ENCODE peak calls at places on chromosomes 1 and 21, in four cellular contexts. Z is heart left ventricle, A is GM12891, O is HCT116. U is an unnamed sample.

GRCh38 chr1:8455700-8456305 is 137.9 kb downstream of the SLC45A1 start:
- DNase-seq in Z (no peak), A (no peak), O (no peak), U (no peak)

GRCh38 chr1:215002471-215002870 is 80.1 kb upstream of the KCNK2 start:
- DNase-seq in Z (no peak), A (no peak), O (no peak), U (no peak)

GRCh38 chr1:171841050-171841910 is at the start of gene DNM3:
- DNase-seq in Z (peak), A (peak), O (peak), U (peak)

GRCh38 chr1:165678509-165678908 is 19.9 kb downstream of the ALDH9A1 start:
- DNase-seq in Z (no peak), A (no peak), O (no peak), U (no peak)

GRCh38 chr1:154697710-154698109 is 89.7 kb upstream of the ADAR start:
- DNase-seq in Z (no peak), A (no peak), O (peak), U (no peak)

GRCh38 chr1:227134686-227135314 is 183.5 kb downstream of the CDC42BPA start:
- DNase-seq in Z (no peak), A (no peak), O (no peak), U (no peak)

GRCh38 chr1:169321539-169321938 is 46.1 kb downstream of the NME7 start:
- DNase-seq in Z (no peak), A (no peak), O (peak), U (peak)

GRCh38 chr1:67830226-67830625 is 3.0 kb downstream of the GNG12 start:
- DNase-seq in Z (no peak), A (no peak), O (no peak), U (no peak)

GRCh38 chr21:42121792-42122191 is 50.7 kb downstream of the UMODL1 start:
- DNase-seq in Z (no peak), A (no peak), O (no peak), U (no peak)

GRCh38 chr1:234988160-234988528 is 140.5 kb downstream of the TOMM20 start:
- DNase-seq in Z (no peak), A (no peak), O (no peak), U (no peak)

GRCh38 chr1:39491146-39491921 is at the start of gene BMP8A:
- DNase-seq in Z (peak), A (peak), O (peak), U (peak)

GRCh38 chr1:192167941-192168685 is 9.9 kb downstream of the RGS18 start:
- DNase-seq in Z (no peak), A (no peak), O (no peak), U (no peak)

GRCh38 chr1:243735457-243735856 is 114.6 kb downstream of the AKT3 start:
- DNase-seq in Z (no peak), A (no peak), O (no peak), U (no peak)

GRCh38 chr1:243740255-243740999 is 109.6 kb downstream of the AKT3 start:
- DNase-seq in Z (no peak), A (no peak), O (no peak), U (no peak)

GRCh38 chr1:243742814-243743213 is 107.2 kb downstream of the AKT3 start:
- DNase-seq in Z (no peak), A (no peak), O (no peak), U (no peak)

GRCh38 chr1:243738020-243738419 is 112.0 kb downstream of the AKT3 start:
- DNase-seq in Z (no peak), A (no peak), O (no peak), U (no peak)

DNA sequence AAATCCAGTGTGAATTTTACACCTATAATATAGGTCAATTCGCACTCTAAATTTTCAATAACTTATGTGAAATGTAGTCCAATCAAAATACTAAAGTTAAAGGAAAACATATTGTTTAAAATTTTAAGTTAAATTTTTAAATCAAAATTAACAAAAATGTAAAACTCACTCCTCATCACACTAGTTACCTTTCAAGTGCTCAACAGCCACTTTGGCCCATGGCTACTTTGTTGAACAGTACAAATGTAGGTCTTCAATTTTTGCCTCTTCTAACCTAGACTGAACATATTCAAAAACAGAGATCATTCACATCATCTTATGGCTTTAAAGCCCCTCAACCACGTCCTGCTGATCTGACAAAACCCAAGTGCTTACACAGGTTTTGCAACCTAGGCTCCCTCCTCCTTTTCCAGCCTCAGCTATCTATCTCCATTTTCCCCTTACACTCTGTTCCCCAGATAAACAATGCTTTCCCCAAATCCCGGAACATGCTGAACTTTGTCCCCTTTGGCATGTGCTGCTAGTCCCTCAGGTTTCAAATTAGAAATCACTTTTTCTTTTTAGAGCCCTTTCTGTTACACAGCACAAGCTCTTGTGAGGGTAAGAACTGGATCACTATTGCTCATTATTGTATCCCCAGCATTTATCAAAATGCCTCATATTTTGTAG is 110.6 kb downstream of the AKT3 start:
- DNase-seq in Z (no peak), A (no peak), O (no peak), U (no peak)
- TF ChIP-seq POLR2A in Z (no peak), A (no peak), O (no peak), U (no peak)

GRCh38 chr21:43864313-43864805 is 664 bp upstream of the AGPAT3 start:
- DNase-seq in Z (peak), A (peak), O (peak), U (peak)
- TF ChIP-seq POLR2A in Z (no peak), A (no peak), O (peak), U (peak)

GRCh38 chr1:44733784-44734183 is 2.8 kb upstream of the RNU5D-1 start:
- DNase-seq in Z (no peak), A (no peak), O (no peak), U (no peak)

GRCh38 chr1:44740179-44740617 is 561 bp downstream of the KIF2C start:
- DNase-seq in Z (no peak), A (no peak), O (no peak), U (peak)

GRCh38 chr1:44735992-44736391 is 3.6 kb upstream of the KIF2C start:
- DNase-seq in Z (no peak), A (no peak), O (no peak), U (no peak)

DNA sequence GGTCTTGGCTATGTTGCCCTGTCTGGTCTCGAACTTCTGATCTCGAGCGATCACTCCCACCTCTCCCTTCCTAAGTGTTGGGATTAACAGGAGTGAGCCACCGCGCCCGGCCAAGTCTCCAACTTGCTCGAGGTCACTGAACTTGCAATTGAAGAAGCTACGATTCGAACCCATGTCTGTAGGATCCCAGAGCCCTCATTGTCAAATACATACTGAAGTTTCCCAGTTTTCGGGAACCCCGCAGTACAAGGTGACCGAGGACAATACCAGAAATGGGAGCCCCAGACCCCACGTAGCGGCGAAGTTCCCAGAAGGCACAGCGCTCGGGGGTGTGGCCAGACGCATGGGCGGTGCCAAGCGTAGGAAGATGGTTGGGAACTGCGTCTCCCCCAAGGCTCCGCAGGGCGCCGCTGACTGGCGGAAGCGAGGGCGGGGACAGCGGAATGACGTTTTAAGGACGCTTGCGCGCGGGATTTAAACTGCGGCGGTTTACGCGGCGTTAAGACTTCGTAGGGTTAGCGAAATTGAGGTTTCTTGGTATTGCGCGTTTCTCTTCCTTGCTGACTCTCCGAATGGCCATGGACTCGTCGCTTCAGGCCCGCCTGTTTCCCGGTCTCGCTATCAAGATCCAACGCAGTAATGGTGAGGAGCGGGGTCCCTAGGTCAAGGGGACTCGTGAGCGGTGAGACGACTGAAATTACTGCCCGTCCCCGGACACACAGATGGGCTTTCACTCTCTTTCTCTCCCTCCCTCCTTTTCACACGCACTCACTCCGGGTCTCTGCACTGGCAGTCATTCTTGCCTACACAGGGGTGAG is at the start of gene KIF2C:
- DNase-seq in Z (peak), A (peak), O (peak), U (peak)
- TF ChIP-seq POLR2A in Z (no peak), A (peak), O (peak), U (peak)

DNA sequence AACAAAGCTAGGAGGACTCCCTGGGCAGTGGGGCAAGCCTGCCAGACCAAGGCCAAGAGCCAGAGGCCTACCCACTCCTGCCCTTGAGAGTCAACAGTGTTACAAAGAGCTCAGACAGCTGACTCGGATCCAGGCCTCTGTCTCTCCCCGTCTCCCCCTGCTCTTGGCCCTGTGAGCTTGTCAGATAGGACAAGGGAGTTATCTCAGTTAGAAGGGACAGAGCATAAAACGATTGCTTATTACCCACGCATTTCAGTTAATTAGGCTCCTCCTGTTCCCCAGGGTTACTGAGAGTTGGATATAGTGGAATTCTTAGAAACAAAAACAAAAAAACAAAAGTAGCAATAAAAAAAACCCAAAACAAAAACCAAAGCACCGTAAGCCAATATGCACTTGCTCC is 1.3 kb downstream of the SLC41A1 start:
- DNase-seq in Z (peak), A (no peak), O (no peak), U (peak)
- TF ChIP-seq POLR2A in Z (no peak), A (no peak), O (no peak), U (peak)

DNA sequence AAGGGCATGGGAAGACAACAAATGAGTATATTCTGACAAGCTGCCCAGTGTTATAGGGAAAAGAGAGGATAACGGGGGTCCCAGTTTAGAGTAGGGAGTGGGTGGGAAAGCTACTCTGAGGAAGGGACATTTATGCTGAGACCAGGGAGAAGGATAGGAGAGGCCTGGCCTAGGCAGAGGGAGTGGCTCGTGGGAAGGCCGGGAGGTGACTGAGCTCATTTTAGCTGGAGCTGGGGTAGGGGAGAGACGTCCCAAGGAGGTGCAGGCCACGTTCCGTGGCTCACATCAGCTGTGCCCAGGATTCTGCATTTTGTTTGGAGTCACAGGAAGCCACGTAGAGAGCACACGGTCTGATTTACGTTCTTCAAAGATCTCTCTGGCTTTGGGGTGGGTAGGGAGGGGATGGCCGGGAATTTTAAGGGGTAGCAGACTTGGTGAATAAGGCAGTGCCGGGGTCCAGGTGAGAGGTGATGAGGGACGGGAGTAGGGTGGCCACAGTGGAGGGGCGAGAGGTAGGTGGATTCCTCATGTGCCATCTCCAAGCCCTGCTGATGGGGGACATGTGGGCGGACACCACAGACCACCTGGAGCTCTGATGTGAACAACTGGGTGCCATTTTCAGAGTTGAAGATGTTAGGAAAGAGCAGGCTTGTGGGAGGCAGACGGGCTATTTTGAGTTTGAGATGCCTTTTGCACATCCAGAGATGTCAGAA is 4.7 kb downstream of the TINAGL1 start:
- DNase-seq in Z (no peak), A (no peak), O (no peak), U (no peak)
- TF ChIP-seq POLR2A in Z (no peak), A (no peak), O (no peak), U (no peak)

GRCh38 chr1:44283524-44284173 is 70.4 kb downstream of the DMAP1 start:
- DNase-seq in Z (no peak), A (no peak), O (no peak), U (no peak)
- TF ChIP-seq POLR2A in Z (no peak), A (no peak), O (no peak), U (no peak)